ENCODE peak calls at places on chromosomes 11 and 22, in nine cellular contexts. S, G, F, Q, Z, O, X, R and L are unnamed samples.

GRCh38 chr22:40819741-40820140 is 595 bp upstream of the SLC25A17 start:
- DNase-seq in X (peak), F (no peak), G (no peak), R (no peak), S (no peak), Q (peak), O (peak), Z (no peak), L (no peak)

GRCh38 chr11:66546368-66546965 is at the start of gene ACTN3:
- DNase-seq in S (peak), X (peak), R (peak), O (no peak), G (peak), Z (no peak), F (no peak), Q (peak), L (no peak)

GRCh38 chr22:33487041-33487716 is 429.0 kb upstream of the SYN3 start:
- DNase-seq in X (no peak), F (no peak), R (no peak), Z (no peak), O (no peak), G (no peak), Q (no peak), S (no peak), L (no peak)

GRCh38 chr11:22449441-22449840 is 111.3 kb downstream of the SLC17A6 start:
- DNase-seq in S (no peak), X (peak), F (no peak), Z (peak), G (no peak), Q (no peak), R (no peak), O (no peak), L (no peak)

GRCh38 chr11:56764976-56765375 is 16.5 kb upstream of the OR9G4 start:
- DNase-seq in F (no peak), R (no peak), G (no peak), S (no peak), Q (no peak), Z (no peak), X (no peak), O (no peak), L (no peak)

GRCh38 chr11:123304828-123305530 is 109.9 kb upstream of the CLMP start:
- DNase-seq in S (no peak), R (no peak), G (no peak), X (no peak), Q (no peak), O (no peak), Z (no peak), F (no peak), L (no peak)

GRCh38 chr11:62930157-62930556 is 9.0 kb upstream of the CHRM1 start:
- DNase-seq in S (no peak), Q (no peak), Z (no peak), R (no peak), X (no peak), O (no peak), G (no peak), F (no peak), L (no peak)

GRCh38 chr11:118005224-118006152 is 19.3 kb downstream of the IL10RA start:
- DNase-seq in O (no peak), Q (no peak), R (no peak), X (no peak), S (no peak), F (no peak), Z (no peak), G (no peak), L (no peak)

GRCh38 chr11:66324626-66325025 is 7.8 kb upstream of the CD248 start:
- DNase-seq in Z (no peak), X (peak), Q (no peak), S (no peak), F (no peak), O (no peak), R (peak), G (no peak), L (no peak)

GRCh38 chr11:131025020-131025419 is 108.7 kb upstream of the SNX19 start:
- DNase-seq in Q (peak), Z (peak), G (no peak), F (no peak), S (peak), R (no peak), O (peak), X (peak), L (no peak)

GRCh38 chr11:57514538-57515331 is 767 bp downstream of the SLC43A1 start:
- DNase-seq in X (peak), Z (peak), G (peak), R (peak), F (no peak), O (no peak), Q (peak), S (peak), L (peak)

GRCh38 chr22:19921544-19922081 is 20.0 kb upstream of the COMT start:
- DNase-seq in X (no peak), G (no peak), Z (no peak), S (no peak), Q (no peak), O (no peak), R (peak), F (no peak), L (peak)

GRCh38 chr11:47464479-47464878 is 15.5 kb upstream of the RAPSN start:
- DNase-seq in F (no peak), G (no peak), R (no peak), Z (peak), O (no peak), S (no peak), X (peak), Q (peak), L (no peak)

GRCh38 chr11:64935634-64936081 is at the start of gene GPHA2:
- DNase-seq in O (no peak), G (no peak), F (no peak), X (no peak), Z (no peak), Q (peak), S (peak), R (no peak), L (no peak)

GRCh38 chr11:95487391-95487790 is 256.4 kb upstream of the SESN3 start:
- DNase-seq in X (peak), R (no peak), F (no peak), Z (no peak), O (no peak), S (no peak), Q (no peak), G (no peak), L (no peak)

GRCh38 chr11:85752890-85753581 is 57.9 kb downstream of the SYTL2 start:
- DNase-seq in X (no peak), R (peak), F (no peak), G (no peak), S (no peak), O (no peak), Z (no peak), Q (no peak), L (no peak)